ENCODE peak calls at places on chromosomes 16 and 17, in eight cellular contexts. C is spleen, E is adipocyte, R is heart left ventricle, U is lower lobe of right lung, M is BE2C, B is ascending aorta, L is PC-9. Y is an unnamed sample. For H3K27me3, the result is how much of the 10 kb centered on the place peaks cover.

GRCh38 chr17:46765491-46765890 is 53.0 kb downstream of the WNT3 start:
- DNase-seq in C (no peak), E (no peak), R (no peak), U (no peak), M (no peak), B (no peak), L (no peak), Y (no peak)

GRCh38 chr16:1890024-1890700 is 18.2 kb upstream of the MEIOB start:
- DNase-seq in C (no peak), E (no peak), R (no peak), U (no peak), M (no peak), B (no peak), L (no peak), Y (no peak)

GRCh38 chr17:60163108-60163784 is 13.5 kb downstream of the CA4 start:
- DNase-seq in C (no peak), E (no peak), R (peak), U (no peak), M (peak), B (no peak), L (no peak), Y (no peak)

GRCh38 chr17:64092111-64092510 is 37.8 kb downstream of the ERN1 start:
- DNase-seq in C (peak), E (no peak), R (no peak), U (no peak), M (no peak), B (no peak), L (no peak), Y (no peak)

GRCh38 chr17:43524945-43525575 is 21.1 kb downstream of the ETV4 start:
- DNase-seq in C (no peak), E (peak), R (no peak), U (no peak), M (no peak), B (no peak), L (no peak), Y (no peak)

GRCh38 chr17:31778538-31778937 is 80.5 kb downstream of the COPRS start:
- DNase-seq in C (no peak), E (no peak), R (peak), U (no peak), M (no peak), B (no peak), L (no peak), Y (no peak)

GRCh38 chr16:80060470-80060869 is 459.9 kb upstream of the MAF start:
- DNase-seq in C (no peak), E (no peak), R (no peak), U (no peak), M (no peak), B (no peak), L (no peak), Y (no peak)

GRCh38 chr17:80833952-80834895 is 157.4 kb upstream of the CHMP6 start:
- DNase-seq in C (peak), E (peak), R (peak), U (peak), M (peak), B (peak), L (no peak), Y (peak)

GRCh38 chr17:65463242-65463641 is 98.2 kb downstream of the AXIN2 start:
- DNase-seq in C (no peak), E (peak), R (peak), U (peak), M (no peak), B (peak), L (no peak), Y (peak)

GRCh38 chr16:87040169-87041117 is 276.7 kb downstream of the C16orf95 start:
- DNase-seq in C (no peak), E (no peak), R (no peak), U (no peak), M (no peak), B (no peak), L (no peak), Y (no peak)

GRCh38 chr16:50154369-50154947 is 1.4 kb downstream of the TENT4B start:
- DNase-seq in C (no peak), E (peak), R (peak), U (no peak), M (no peak), B (no peak), L (no peak), Y (no peak)

GRCh38 chr17:63356275-63356905 is 89.7 kb downstream of the CYB561 start:
- DNase-seq in C (no peak), E (peak), R (no peak), U (no peak), M (no peak), B (peak), L (no peak), Y (no peak)

GRCh38 chr17:14775761-14776492 is 475.0 kb downstream of the HS3ST3B1 start:
- DNase-seq in C (no peak), E (peak), R (no peak), U (no peak), M (no peak), B (no peak), L (no peak), Y (no peak)

DNA sequence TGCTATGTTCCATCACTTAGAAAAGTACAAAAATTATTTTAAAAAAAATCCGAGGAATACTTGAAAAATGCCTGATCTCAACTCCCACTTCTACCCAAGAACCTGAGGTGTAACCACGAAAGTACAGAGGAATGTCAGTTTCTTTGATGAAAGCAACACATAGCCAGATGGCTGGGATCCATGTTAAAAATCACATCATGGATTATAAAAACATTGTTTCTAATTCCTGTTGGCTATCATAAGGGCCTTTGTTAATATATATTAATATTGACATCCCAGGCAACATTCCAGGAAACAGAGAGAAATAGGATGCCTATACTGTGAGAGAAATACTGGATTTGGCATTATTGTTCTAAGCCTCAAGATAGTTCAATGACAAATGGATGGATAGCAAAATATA is 115.3 kb downstream of the SKAP1 start:
- DNase-seq in C (no peak), E (no peak), R (no peak), U (no peak), M (no peak), B (no peak), L (no peak), Y (no peak)
- H3K4me3 ChIP-seq in C (no peak), E (no peak), R (no peak), U (no peak), M (no peak), B (no peak), L (no peak), Y (no peak)

GRCh38 chr16:52549011-52549692 is 2.2 kb upstream of the TOX3 start:
- DNase-seq in C (no peak), E (no peak), R (no peak), U (no peak), M (no peak), B (no peak), L (no peak), Y (no peak)

GRCh38 chr16:52547001-52547833 is at the start of gene TOX3:
- DNase-seq in C (no peak), E (no peak), R (no peak), U (no peak), M (peak), B (no peak), L (no peak), Y (no peak)

GRCh38 chr16:52546291-52546941 is 527 bp downstream of the TOX3 start:
- DNase-seq in C (no peak), E (no peak), R (no peak), U (no peak), M (peak), B (no peak), L (no peak), Y (no peak)

GRCh38 chr16:52548261-52549010 is 1.5 kb upstream of the TOX3 start:
- DNase-seq in C (no peak), E (no peak), R (no peak), U (no peak), M (no peak), B (no peak), L (no peak), Y (no peak)

GRCh38 chr16:52547834-52548215 is 882 bp upstream of the TOX3 start:
- DNase-seq in C (no peak), E (no peak), R (no peak), U (no peak), M (no peak), B (no peak), L (no peak), Y (no peak)
- H3K27me3 ChIP-seq in C (half or more), E (under half), R (under half), U (half or more), M (under half), B (under half), L (under half), Y (under half)

DNA sequence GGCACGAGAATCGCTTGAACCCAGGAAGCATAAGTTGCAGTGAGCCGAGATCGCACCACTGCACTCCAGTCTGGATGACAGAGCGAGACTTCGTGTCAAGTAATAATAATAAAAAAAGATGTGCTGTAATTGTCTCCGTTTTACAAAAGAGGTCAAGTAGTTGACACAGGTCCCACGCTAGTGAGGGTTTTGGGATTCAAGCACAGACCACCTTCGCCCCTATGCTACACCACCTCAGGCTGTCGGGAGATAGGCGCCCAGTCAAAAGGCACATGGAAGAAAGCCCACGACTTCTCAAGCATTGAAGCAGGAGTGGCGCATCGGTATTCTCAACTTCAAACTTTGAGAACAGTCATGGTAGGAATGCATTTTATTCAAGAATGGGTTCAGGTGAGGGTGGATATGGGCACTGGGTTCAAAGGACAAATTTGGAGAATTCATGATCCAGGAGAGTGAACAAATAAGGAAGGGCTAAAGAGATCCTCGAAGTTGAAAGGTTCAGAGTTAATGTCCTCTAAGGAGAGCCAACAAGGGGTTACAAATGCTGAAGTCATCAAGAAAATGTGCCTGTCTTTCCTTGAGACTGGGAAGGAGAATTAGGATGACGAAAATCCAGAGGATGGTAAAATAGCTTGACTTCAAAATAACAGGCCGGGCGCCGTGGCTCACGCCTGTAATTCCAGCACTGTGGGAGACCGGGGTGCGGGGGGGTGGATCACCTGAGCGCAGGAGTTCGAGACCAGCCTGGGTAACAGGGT is 1.4 kb upstream of the AMZ2 start:
- DNase-seq in C (peak), E (no peak), R (no peak), U (no peak), M (no peak), B (no peak), L (no peak), Y (no peak)
- H3K4me3 ChIP-seq in C (no peak), E (peak), R (peak), U (no peak), M (no peak), B (peak), L (peak), Y (peak)

GRCh38 chr16:56197227-56197992 is 6.1 kb downstream of the GNAO1 start:
- DNase-seq in C (no peak), E (no peak), R (no peak), U (no peak), M (no peak), B (no peak), L (no peak), Y (no peak)

GRCh38 chr16:56193951-56194726 is 2.9 kb downstream of the GNAO1 start:
- DNase-seq in C (peak), E (peak), R (peak), U (peak), M (peak), B (peak), L (no peak), Y (peak)

GRCh38 chr16:56195151-56195550 is 3.9 kb downstream of the GNAO1 start:
- DNase-seq in C (no peak), E (no peak), R (no peak), U (no peak), M (no peak), B (no peak), L (peak), Y (no peak)

GRCh38 chr16:56198044-56198754 is 6.9 kb downstream of the GNAO1 start:
- DNase-seq in C (no peak), E (no peak), R (no peak), U (no peak), M (no peak), B (no peak), L (no peak), Y (no peak)

DNA sequence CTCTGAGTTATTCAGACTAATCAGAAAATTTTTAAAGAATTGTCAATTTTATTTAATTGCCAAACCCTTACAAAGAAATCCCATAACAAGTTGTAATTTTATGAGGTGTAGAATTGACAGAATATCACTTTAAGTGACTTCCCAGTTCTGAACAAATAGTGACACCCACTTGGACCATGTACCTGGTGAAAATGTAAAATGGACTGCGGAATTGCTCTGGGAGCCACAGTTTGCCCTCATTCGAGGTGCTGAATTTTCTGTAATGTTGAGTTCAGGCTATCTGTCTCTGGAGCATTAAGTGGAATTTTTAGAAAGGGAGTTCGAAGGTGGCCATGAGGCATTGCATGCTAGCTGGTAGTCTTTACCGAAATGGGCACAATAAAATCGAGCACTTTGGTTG is 5.1 kb downstream of the GNAO1 start:
- DNase-seq in C (no peak), E (no peak), R (no peak), U (no peak), M (no peak), B (no peak), L (no peak), Y (no peak)
- H3K27me3 ChIP-seq in C (under half), E (half or more), R (under half), U (under half), M (under half), B (under half), L (under half), Y (under half)

DNA sequence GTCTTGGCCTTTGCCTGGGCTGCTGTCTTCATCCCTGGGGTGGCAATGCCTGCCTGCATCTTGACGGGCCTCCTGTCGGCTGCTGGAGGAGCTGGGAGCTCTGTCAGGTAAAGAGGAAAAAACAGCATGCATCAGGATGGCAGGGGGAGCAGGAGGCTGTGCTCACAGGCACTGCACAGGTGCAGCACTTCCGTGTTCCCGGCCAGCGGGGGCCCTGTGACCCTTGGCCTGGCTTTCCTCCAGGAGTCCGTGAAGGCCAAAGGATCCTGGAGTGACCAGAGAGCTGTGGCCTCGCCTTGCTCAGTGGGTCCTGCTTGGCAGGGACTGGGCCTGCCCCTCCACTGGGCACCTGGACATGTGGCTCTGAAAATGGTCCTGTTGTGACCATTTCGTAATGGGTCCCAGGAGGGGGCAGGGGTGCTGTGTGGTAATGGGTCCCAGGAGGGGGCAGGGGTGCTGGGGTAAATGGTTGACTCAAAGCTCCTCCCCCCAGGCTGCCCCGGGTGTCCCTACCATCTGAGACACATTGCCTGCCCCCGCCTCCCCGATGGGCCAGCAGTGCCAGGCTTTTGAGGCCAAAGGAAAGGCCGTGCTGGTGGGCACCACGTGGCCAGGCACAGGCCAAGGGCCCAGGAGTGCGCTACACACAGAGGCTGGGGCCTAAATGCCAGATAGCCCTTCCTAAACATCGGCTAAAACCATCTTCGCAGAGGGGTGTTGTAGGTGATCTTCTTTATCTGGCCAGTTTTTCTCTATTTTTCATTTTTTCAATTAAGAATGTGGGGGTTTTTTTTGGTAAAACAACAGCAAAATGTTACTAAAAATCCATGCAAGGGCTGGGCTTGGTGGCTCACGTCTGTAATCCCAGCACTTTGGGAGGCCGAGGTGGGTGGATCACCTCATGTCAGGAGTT is 4.0 kb upstream of the FASN start:
- DNase-seq in C (no peak), E (no peak), R (no peak), U (no peak), M (no peak), B (no peak), L (peak), Y (peak)
- H3K4me3 ChIP-seq in C (no peak), E (no peak), R (no peak), U (no peak), M (no peak), B (no peak), L (no peak), Y (no peak)

DNA sequence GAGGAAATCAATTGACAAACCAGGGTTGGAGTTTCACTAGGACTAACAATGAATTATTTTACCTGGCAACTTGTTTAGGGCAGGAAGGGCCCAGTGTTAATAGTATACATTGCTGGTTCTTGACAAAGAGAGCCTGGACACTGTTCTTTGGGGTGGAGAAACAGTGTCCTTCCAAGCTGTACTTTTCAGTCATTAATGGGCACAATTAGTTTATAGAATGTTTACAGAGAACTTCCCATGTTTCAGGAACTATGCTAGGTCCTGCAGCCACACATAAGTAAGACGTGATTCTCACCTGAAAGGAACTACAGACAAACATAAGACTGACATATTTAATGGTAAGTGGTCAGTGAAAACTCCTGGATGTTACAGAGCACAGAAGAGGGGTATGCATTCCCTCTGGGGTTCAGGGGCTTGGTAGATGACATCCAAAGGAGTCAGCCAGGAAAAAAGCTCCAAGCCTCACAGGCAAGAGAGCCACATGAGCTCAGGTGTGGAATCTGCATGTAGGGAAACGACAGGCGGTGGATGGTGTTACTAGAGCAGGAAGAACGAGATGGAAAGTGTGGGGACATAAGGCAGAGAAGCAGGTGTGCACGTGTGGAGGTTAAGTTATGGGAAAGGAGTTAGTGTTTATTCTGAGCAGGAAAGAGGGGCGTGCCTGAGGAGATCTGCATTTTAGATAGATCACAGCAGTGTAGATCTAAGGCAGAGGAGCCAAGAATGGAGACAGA is 3.8 kb upstream of the DYNLL2 start:
- DNase-seq in C (no peak), E (no peak), R (no peak), U (no peak), M (no peak), B (no peak), L (no peak), Y (no peak)
- H3K27me3 ChIP-seq in C (under half), E (under half), R (under half), U (under half), M (under half), B (under half), L (under half), Y (under half)

DNA sequence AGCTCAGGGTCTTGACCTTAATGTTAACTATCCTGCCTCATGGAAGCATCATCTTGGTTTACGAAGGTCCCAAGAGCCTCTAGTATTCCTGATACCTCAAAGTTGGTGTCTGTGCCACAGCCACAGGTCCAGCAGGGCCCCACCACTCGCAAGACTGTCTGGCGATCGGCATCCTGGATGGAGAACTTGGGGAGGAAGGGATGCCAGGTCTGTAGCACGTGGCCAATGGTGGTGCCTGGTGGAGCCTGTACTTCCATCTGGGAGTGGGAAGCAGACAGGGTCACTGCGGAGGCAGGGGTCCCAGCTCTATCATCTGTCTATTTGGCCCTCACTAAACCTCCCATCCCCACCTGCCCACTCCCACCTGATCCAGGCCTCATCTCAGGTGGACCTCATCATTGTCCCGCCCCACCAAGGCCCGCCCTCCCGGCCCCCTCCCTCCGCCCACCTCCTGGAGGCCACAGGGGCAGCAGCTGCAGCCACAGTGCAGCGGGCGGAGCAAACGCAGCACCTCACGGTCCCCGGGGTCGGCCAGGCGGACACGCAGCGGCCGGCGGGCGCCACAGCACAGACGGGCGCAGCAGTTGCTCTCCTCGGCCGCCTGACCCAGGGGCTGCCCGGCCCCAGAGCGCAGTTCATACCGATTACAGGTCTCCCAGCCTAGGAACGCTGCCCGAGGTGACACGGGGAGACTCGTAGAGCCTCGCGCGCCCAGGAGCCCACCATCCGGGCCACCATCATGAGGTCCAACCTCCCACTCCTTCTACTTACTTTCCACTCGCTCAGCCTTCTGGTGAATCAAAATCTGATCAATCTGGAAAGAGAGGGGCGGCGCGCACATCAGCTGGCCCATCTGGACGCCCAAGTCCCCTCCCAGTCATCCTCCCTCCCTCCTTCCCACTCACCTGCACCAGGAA is 1.4 kb downstream of the PLSCR3 start:
- DNase-seq in C (no peak), E (no peak), R (no peak), U (no peak), M (no peak), B (no peak), L (no peak), Y (no peak)
- H3K4me3 ChIP-seq in C (peak), E (peak), R (peak), U (peak), M (no peak), B (peak), L (peak), Y (peak)

Y was measured in uterus.